ENCODE peak calls at places on chromosomes 1 and 21, in seven cellular contexts. F is suprapubic skin, U is SK-N-SH, L is K562, P is ovary, S is tibial nerve, A is upper lobe of left lung. W is an unnamed sample.
A peak's percentile ranks its signal among the peaks of the same experiment; 100 is the strongest.

GRCh38 chr1:183568176-183569041 is 21.9 kb downstream of the NCF2 start:
- DNase-seq in A (peak; percentile 73), F (no peak), P (no peak), L (no peak), S (no peak), U (no peak), W (no peak)

GRCh38 chr1:100387209-100387608 is 34.9 kb downstream of the CDC14A start:
- DNase-seq in S (no peak), U (no peak), P (no peak), A (no peak), F (no peak), L (no peak), W (no peak)

GRCh38 chr1:230211436-230212145 is 144.6 kb downstream of the GALNT2 start:
- DNase-seq in A (no peak), S (no peak), P (no peak), F (no peak), U (no peak), L (no peak), W (no peak)

GRCh38 chr1:96660503-96660902 is 61.1 kb upstream of the PTBP2 start:
- DNase-seq in S (no peak), U (no peak), A (no peak), F (no peak), L (no peak), P (no peak), W (no peak)

GRCh38 chr1:226891846-226892533 is 21.6 kb downstream of the PSEN2 start:
- DNase-seq in S (no peak), F (no peak), P (no peak), A (no peak), L (no peak), U (no peak), W (no peak)

GRCh38 chr1:3058263-3059030 is 10.6 kb upstream of the PRDM16 start:
- DNase-seq in S (no peak), U (no peak), P (no peak), F (peak; percentile 69), A (no peak), L (no peak), W (no peak)

GRCh38 chr1:22557341-22557950 is 5.8 kb upstream of the EPHA8 start:
- DNase-seq in L (no peak), S (no peak), P (no peak), A (no peak), F (no peak), U (no peak), W (no peak)

GRCh38 chr1:11779715-11780379 is 17.9 kb downstream of the C1orf167 start:
- DNase-seq in U (no peak), S (no peak), F (no peak), L (no peak), P (no peak), A (no peak), W (no peak)

GRCh38 chr1:81802601-81803422 is 2.1 kb downstream of the ADGRL2 start:
- DNase-seq in P (peak; percentile 85), U (peak; percentile 77), A (peak; percentile 40), F (peak; percentile 84), L (no peak), S (peak; percentile 37), W (no peak)

GRCh38 chr1:161499099-161500078 is 5.9 kb upstream of the FCGR2A start:
- DNase-seq in A (no peak), L (no peak), P (no peak), S (no peak), U (no peak), F (no peak), W (no peak)

GRCh38 chr1:8152731-8153702 is 126.9 kb upstream of the ERRFI1 start:
- DNase-seq in P (no peak), A (no peak), F (no peak), U (no peak), L (no peak), S (no peak), W (no peak)

GRCh38 chr1:193229136-193229535 is 42.7 kb upstream of the B3GALT2 start:
- DNase-seq in L (no peak), F (no peak), U (no peak), S (no peak), P (no peak), A (no peak), W (no peak)

GRCh38 chr1:183884512-183884911 is 79.6 kb downstream of the RGL1 start:
- DNase-seq in S (no peak), A (no peak), P (no peak), L (no peak), U (no peak), F (no peak), W (no peak)

GRCh38 chr21:33642896-33643657 is 776 bp downstream of the ITSN1 start:
- DNase-seq in F (no peak), S (no peak), P (peak; percentile 63), U (peak; percentile 74), A (peak; percentile 28), L (peak; percentile 50), W (no peak)

GRCh38 chr1:206715552-206716518 is 31.1 kb downstream of the MAPKAPK2 start:
- DNase-seq in F (no peak), L (no peak), S (no peak), A (peak; percentile 8), P (no peak), U (no peak), W (no peak)

GRCh38 chr1:112849967-112850641 is 105.9 kb downstream of the SLC16A1 start:
- DNase-seq in L (no peak), F (no peak), P (no peak), S (no peak), U (no peak), A (no peak), W (no peak)

GRCh38 chr1:165960136-165960535 is 132.7 kb downstream of the UCK2 start:
- DNase-seq in L (no peak), U (no peak), P (no peak), A (no peak), S (no peak), F (no peak), W (peak; percentile 47)

GRCh38 chr1:151196292-151196800 is 2.0 kb upstream of the PIP5K1A start:
- DNase-seq in U (peak; percentile 62), S (peak; percentile 42), P (peak; percentile 45), A (peak; percentile 58), F (no peak), L (peak; percentile 31), W (no peak)

GRCh38 chr1:147080013-147080661 is 92.1 kb downstream of the PRKAB2 start:
- DNase-seq in U (peak; percentile 24), A (no peak), F (no peak), S (no peak), P (no peak), L (no peak), W (no peak)

GRCh38 chr1:223667484-223668182 is 2.1 kb upstream of the CAPN8 start:
- DNase-seq in A (peak; percentile 79), L (no peak), U (no peak), S (no peak), F (no peak), P (no peak), W (no peak)

GRCh38 chr1:156081174-156082110 is 823 bp downstream of the MEX3A start:
- DNase-seq in S (no peak), L (peak; percentile 74), P (peak; percentile 68), A (no peak), F (no peak), U (peak; percentile 67), W (no peak)

GRCh38 chr21:41932191-41932575 is 21.6 kb downstream of the C2CD2 start:
- DNase-seq in P (no peak), A (no peak), S (no peak), F (no peak), U (no peak), L (peak; percentile 32), W (no peak)

GRCh38 chr1:202615501-202616354 is 94.5 kb downstream of the SYT2 start:
- DNase-seq in P (no peak), A (peak; percentile 40), L (no peak), S (no peak), F (no peak), U (peak; percentile 34), W (no peak)

GRCh38 chr1:2381741-2382620 is 9.4 kb downstream of the MORN1 start:
- DNase-seq in P (peak; percentile 87), L (peak; percentile 93), S (peak; percentile 67), F (peak; percentile 92), A (peak; percentile 82), U (peak; percentile 98), W (no peak)

GRCh38 chr1:915295-916172 is 8.2 kb upstream of the SAMD11 start:
- DNase-seq in F (no peak), L (no peak), U (no peak), A (no peak), P (no peak), S (no peak), W (no peak)

GRCh38 chr1:154154534-154155181 is at the start of gene NUP210L:
- DNase-seq in U (no peak), A (peak; percentile 87), F (no peak), P (peak; percentile 52), L (no peak), S (peak; percentile 44), W (no peak)
- H3K36me3 ChIP-seq in U (peaks cover 41% of the 10 kb centered on the region), A (peaks cover 15% of the 10 kb centered on the region), F (peaks cover 39% of the 10 kb centered on the region), P (no peaks in the 10 kb centered on the region), L (peaks cover 45% of the 10 kb centered on the region), S (peaks cover 14% of the 10 kb centered on the region), W (peaks cover 40% of the 10 kb centered on the region)

DNA sequence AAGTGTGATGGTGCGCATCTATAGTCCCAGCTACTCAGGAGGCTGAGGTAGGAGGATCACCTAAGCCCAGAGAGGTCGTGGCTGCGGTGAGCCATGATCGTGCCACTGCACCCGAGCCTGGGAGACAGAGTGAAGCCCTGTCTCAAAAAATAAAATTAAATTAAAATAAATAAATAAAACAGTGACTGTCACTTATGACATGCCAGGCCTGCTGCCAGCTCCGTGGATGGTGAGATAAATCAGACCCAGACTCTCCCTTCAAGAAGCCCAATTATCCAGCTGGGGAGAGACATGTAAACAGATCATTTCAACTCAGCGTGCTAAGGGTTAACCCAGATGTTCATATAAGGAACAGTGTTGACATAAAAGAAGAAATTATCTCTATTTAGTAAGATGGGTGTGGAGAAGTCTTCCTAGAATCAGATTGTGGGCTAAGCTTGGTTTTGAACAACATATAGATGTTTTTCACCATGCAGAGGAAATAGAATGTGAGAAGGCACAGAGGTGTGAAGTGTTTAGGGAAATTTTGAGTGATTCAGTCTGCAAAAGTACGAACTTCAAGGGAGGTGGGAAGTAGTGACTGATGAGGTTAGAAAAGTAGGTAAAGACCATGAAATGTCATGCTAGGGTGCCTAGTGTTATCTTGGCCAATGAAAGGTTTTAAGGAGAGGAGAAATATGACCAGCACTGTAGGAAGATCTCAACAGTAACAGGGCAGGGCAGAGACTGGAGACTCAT is 18.3 kb downstream of the YARS1 start:
- DNase-seq in P (no peak), L (no peak), F (no peak), U (peak; percentile 45), S (no peak), A (no peak), W (no peak)
- TF ChIP-seq EP300 in P (no peak), L (no peak), F (no peak), U (no peak), S (no peak), A (no peak), W (no peak)

GRCh38 chr1:218475275-218475674 is 130.1 kb downstream of the TGFB2 start:
- DNase-seq in U (no peak), L (no peak), P (no peak), A (no peak), F (no peak), S (no peak), W (no peak)
- TF ChIP-seq CTCF in U (no peak), L (no peak), P (no peak), A (no peak), F (no peak), S (no peak), W (no peak)

DNA sequence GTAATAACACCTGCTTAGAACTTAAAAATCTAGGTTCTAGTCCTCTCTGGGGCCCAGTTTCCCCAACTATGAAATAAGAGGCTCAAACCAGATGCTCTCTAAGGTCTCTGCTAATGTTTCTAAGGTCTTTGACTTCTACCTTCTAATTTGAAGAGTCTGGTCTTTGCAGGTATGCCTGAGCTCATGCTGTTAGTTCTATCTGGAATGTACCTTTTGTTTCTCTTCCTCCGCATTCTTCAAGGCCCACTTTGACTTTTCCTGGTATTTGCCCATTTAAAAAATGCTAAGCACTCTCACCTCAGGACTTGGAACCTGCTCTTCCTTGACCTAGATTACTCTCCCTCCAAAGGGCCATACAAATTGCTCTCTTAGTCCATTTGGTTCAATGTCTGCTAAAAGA is 13.5 kb downstream of the SLC35D1 start:
- DNase-seq in L (no peak), F (no peak), S (no peak), A (no peak), P (no peak), U (no peak), W (no peak)
- H3K36me3 ChIP-seq in L (peaks cover 77% of the 10 kb centered on the region), F (peaks cover 63% of the 10 kb centered on the region), S (peaks cover 91% of the 10 kb centered on the region), A (peaks cover 34% of the 10 kb centered on the region), P (no peaks in the 10 kb centered on the region), U (peaks cover 55% of the 10 kb centered on the region), W (peaks cover 75% of the 10 kb centered on the region)